ENCODE peak calls at places on chromosomes 3 and 15, in ten cellular contexts. One of them, this sample, is unnamed.

GRCh38 chr15:57340673-57341259 is 35.5 kb upstream of the CGNL1 start:
- DNase-seq in GM13976: peak
- DNase-seq in foreskin fibroblast: peak
- DNase-seq in HepG2: peak
- DNase-seq in GM13977: peak
- DNase-seq in neural progenitor cell: peak
- DNase-seq in gastrocnemius medialis: no peak
- DNase-seq in cardiac muscle cell: peak
- DNase-seq in AG10803: peak
- DNase-seq in cardiac fibroblast: peak
- DNase-seq in this sample: peak

GRCh38 chr3:157856078-157856939 is 249.9 kb downstream of the SHOX2 start:
- DNase-seq in GM13976: no peak
- DNase-seq in foreskin fibroblast: no peak
- DNase-seq in HepG2: no peak
- DNase-seq in GM13977: no peak
- DNase-seq in neural progenitor cell: no peak
- DNase-seq in gastrocnemius medialis: peak
- DNase-seq in cardiac muscle cell: no peak
- DNase-seq in AG10803: no peak
- DNase-seq in cardiac fibroblast: peak
- DNase-seq in this sample: no peak

GRCh38 chr15:78298983-78299301 is 467 bp downstream of the SKIC8 start:
- DNase-seq in GM13976: no peak
- DNase-seq in foreskin fibroblast: no peak
- DNase-seq in HepG2: no peak
- DNase-seq in GM13977: no peak
- DNase-seq in neural progenitor cell: no peak
- DNase-seq in gastrocnemius medialis: no peak
- DNase-seq in cardiac muscle cell: peak
- DNase-seq in AG10803: peak
- DNase-seq in cardiac fibroblast: peak
- DNase-seq in this sample: no peak

GRCh38 chr3:52403955-52404354 is 40.9 kb downstream of the SEMA3G start:
- DNase-seq in GM13976: no peak
- DNase-seq in foreskin fibroblast: no peak
- DNase-seq in HepG2: no peak
- DNase-seq in GM13977: no peak
- DNase-seq in neural progenitor cell: no peak
- DNase-seq in gastrocnemius medialis: no peak
- DNase-seq in cardiac muscle cell: no peak
- DNase-seq in AG10803: no peak
- DNase-seq in cardiac fibroblast: no peak
- DNase-seq in this sample: no peak

GRCh38 chr3:193982258-193982659 is 153.7 kb upstream of the HES1 start:
- DNase-seq in GM13976: no peak
- DNase-seq in foreskin fibroblast: peak
- DNase-seq in HepG2: no peak
- DNase-seq in GM13977: no peak
- DNase-seq in neural progenitor cell: no peak
- DNase-seq in gastrocnemius medialis: peak
- DNase-seq in cardiac muscle cell: peak
- DNase-seq in AG10803: peak
- DNase-seq in cardiac fibroblast: peak
- DNase-seq in this sample: peak

GRCh38 chr15:63203451-63204090 is 14.2 kb downstream of the RAB8B start:
- DNase-seq in GM13976: no peak
- DNase-seq in foreskin fibroblast: no peak
- DNase-seq in HepG2: no peak
- DNase-seq in GM13977: no peak
- DNase-seq in neural progenitor cell: no peak
- DNase-seq in gastrocnemius medialis: no peak
- DNase-seq in cardiac muscle cell: no peak
- DNase-seq in AG10803: no peak
- DNase-seq in cardiac fibroblast: peak
- DNase-seq in this sample: no peak

GRCh38 chr3:132064114-132064513 is 29.3 kb upstream of the CPNE4 start:
- DNase-seq in GM13976: no peak
- DNase-seq in foreskin fibroblast: no peak
- DNase-seq in HepG2: no peak
- DNase-seq in GM13977: no peak
- DNase-seq in neural progenitor cell: peak
- DNase-seq in gastrocnemius medialis: no peak
- DNase-seq in cardiac muscle cell: no peak
- DNase-seq in AG10803: no peak
- DNase-seq in cardiac fibroblast: no peak
- DNase-seq in this sample: no peak

GRCh38 chr3:124557433-124558232 is 172.6 kb upstream of the UMPS start:
- DNase-seq in GM13976: no peak
- DNase-seq in foreskin fibroblast: peak
- DNase-seq in HepG2: no peak
- DNase-seq in GM13977: no peak
- DNase-seq in neural progenitor cell: no peak
- DNase-seq in gastrocnemius medialis: no peak
- DNase-seq in cardiac muscle cell: peak
- DNase-seq in AG10803: peak
- DNase-seq in cardiac fibroblast: peak
- DNase-seq in this sample: no peak

GRCh38 chr3:195221876-195222617 is 48.9 kb downstream of the XXYLT1 start:
- DNase-seq in GM13976: no peak
- DNase-seq in foreskin fibroblast: no peak
- DNase-seq in HepG2: no peak
- DNase-seq in GM13977: no peak
- DNase-seq in neural progenitor cell: no peak
- DNase-seq in gastrocnemius medialis: no peak
- DNase-seq in cardiac muscle cell: no peak
- DNase-seq in AG10803: no peak
- DNase-seq in cardiac fibroblast: no peak
- DNase-seq in this sample: no peak

GRCh38 chr15:59138243-59138642 is 33.3 kb downstream of the CCNB2 start:
- DNase-seq in GM13976: peak
- DNase-seq in foreskin fibroblast: no peak
- DNase-seq in HepG2: peak
- DNase-seq in GM13977: peak
- DNase-seq in neural progenitor cell: peak
- DNase-seq in gastrocnemius medialis: no peak
- DNase-seq in cardiac muscle cell: peak
- DNase-seq in AG10803: peak
- DNase-seq in cardiac fibroblast: peak
- DNase-seq in this sample: peak

GRCh38 chr3:78893161-78893560 is 874.6 kb downstream of the ROBO1 start:
- DNase-seq in GM13976: no peak
- DNase-seq in foreskin fibroblast: no peak
- DNase-seq in HepG2: no peak
- DNase-seq in GM13977: no peak
- DNase-seq in neural progenitor cell: no peak
- DNase-seq in gastrocnemius medialis: no peak
- DNase-seq in cardiac muscle cell: no peak
- DNase-seq in AG10803: no peak
- DNase-seq in cardiac fibroblast: no peak
- DNase-seq in this sample: no peak

GRCh38 chr15:67161881-67162280 is 92.6 kb downstream of the AAGAB start:
- DNase-seq in GM13976: no peak
- DNase-seq in foreskin fibroblast: no peak
- DNase-seq in HepG2: no peak
- DNase-seq in GM13977: no peak
- DNase-seq in neural progenitor cell: no peak
- DNase-seq in gastrocnemius medialis: no peak
- DNase-seq in cardiac muscle cell: no peak
- DNase-seq in AG10803: no peak
- DNase-seq in cardiac fibroblast: peak
- DNase-seq in this sample: no peak

GRCh38 chr15:71440479-71441071 is 325.3 kb downstream of the THSD4 start:
- DNase-seq in GM13976: peak
- DNase-seq in foreskin fibroblast: peak
- DNase-seq in HepG2: peak
- DNase-seq in GM13977: peak
- DNase-seq in neural progenitor cell: peak
- DNase-seq in gastrocnemius medialis: no peak
- DNase-seq in cardiac muscle cell: peak
- DNase-seq in AG10803: peak
- DNase-seq in cardiac fibroblast: peak
- DNase-seq in this sample: no peak

GRCh38 chr3:127217594-127218456 is 24.9 kb downstream of the PRR23E start:
- DNase-seq in GM13976: peak
- DNase-seq in foreskin fibroblast: peak
- DNase-seq in HepG2: no peak
- DNase-seq in GM13977: peak
- DNase-seq in neural progenitor cell: no peak
- DNase-seq in gastrocnemius medialis: no peak
- DNase-seq in cardiac muscle cell: peak
- DNase-seq in AG10803: peak
- DNase-seq in cardiac fibroblast: peak
- DNase-seq in this sample: no peak

GRCh38 chr3:84961492-84962255 is 2.9 kb downstream of the CADM2 start:
- DNase-seq in GM13976: no peak
- DNase-seq in foreskin fibroblast: no peak
- DNase-seq in HepG2: no peak
- DNase-seq in GM13977: no peak
- DNase-seq in neural progenitor cell: peak
- DNase-seq in gastrocnemius medialis: no peak
- DNase-seq in cardiac muscle cell: no peak
- DNase-seq in AG10803: no peak
- DNase-seq in cardiac fibroblast: no peak
- DNase-seq in this sample: no peak

GRCh38 chr3:84959470-84960380 is 936 bp downstream of the CADM2 start:
- DNase-seq in GM13976: no peak
- DNase-seq in foreskin fibroblast: no peak
- DNase-seq in HepG2: no peak
- DNase-seq in GM13977: no peak
- DNase-seq in neural progenitor cell: peak
- DNase-seq in gastrocnemius medialis: no peak
- DNase-seq in cardiac muscle cell: no peak
- DNase-seq in AG10803: no peak
- DNase-seq in cardiac fibroblast: no peak
- DNase-seq in this sample: no peak

GRCh38 chr3:84960581-84960980 is 1.8 kb downstream of the CADM2 start:
- DNase-seq in GM13976: no peak
- DNase-seq in foreskin fibroblast: no peak
- DNase-seq in HepG2: no peak
- DNase-seq in GM13977: no peak
- DNase-seq in neural progenitor cell: peak
- DNase-seq in gastrocnemius medialis: no peak
- DNase-seq in cardiac muscle cell: no peak
- DNase-seq in AG10803: no peak
- DNase-seq in cardiac fibroblast: no peak
- DNase-seq in this sample: no peak

GRCh38 chr3:84960994-84961393 is 2.2 kb downstream of the CADM2 start:
- DNase-seq in GM13976: no peak
- DNase-seq in foreskin fibroblast: no peak
- DNase-seq in HepG2: no peak
- DNase-seq in GM13977: no peak
- DNase-seq in neural progenitor cell: peak
- DNase-seq in gastrocnemius medialis: no peak
- DNase-seq in cardiac muscle cell: no peak
- DNase-seq in AG10803: no peak
- DNase-seq in cardiac fibroblast: no peak
- DNase-seq in this sample: no peak

GRCh38 chr3:84958495-84959469 is at the start of gene CADM2:
- DNase-seq in GM13976: peak
- DNase-seq in foreskin fibroblast: peak
- DNase-seq in HepG2: peak
- DNase-seq in GM13977: peak
- DNase-seq in neural progenitor cell: peak
- DNase-seq in gastrocnemius medialis: peak
- DNase-seq in cardiac muscle cell: peak
- DNase-seq in AG10803: peak
- DNase-seq in cardiac fibroblast: peak
- DNase-seq in this sample: peak
- TF ChIP-seq CTCF in GM13976: no peak
- TF ChIP-seq CTCF in foreskin fibroblast: no peak
- TF ChIP-seq CTCF in HepG2: peak
- TF ChIP-seq CTCF in GM13977: peak
- TF ChIP-seq CTCF in neural progenitor cell: peak
- TF ChIP-seq CTCF in gastrocnemius medialis: no peak
- TF ChIP-seq CTCF in cardiac muscle cell: no peak
- TF ChIP-seq CTCF in AG10803: peak
- TF ChIP-seq CTCF in cardiac fibroblast: peak
- TF ChIP-seq CTCF in this sample: peak

DNA sequence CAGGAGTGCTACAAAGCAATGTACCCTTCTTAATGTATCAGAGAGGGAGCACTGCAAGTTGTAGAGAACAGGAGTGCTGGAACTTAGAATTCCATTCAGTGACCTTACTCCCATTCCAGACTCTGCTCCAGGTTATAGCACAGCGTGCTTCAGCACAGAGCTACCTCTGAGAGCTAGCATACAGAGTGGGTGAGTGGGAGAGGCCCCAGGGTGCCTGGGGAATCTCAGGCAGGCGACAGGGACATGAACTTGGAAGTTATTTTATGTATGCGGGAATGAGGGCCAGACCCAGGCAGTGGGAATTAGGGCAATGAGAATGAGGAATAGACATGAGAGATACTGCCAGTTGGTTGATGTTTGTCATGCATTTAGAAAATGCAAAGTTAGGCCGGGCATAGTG is 3.7 kb upstream of the KNG1 start:
- DNase-seq in GM13976: no peak
- DNase-seq in foreskin fibroblast: no peak
- DNase-seq in HepG2: no peak
- DNase-seq in GM13977: no peak
- DNase-seq in neural progenitor cell: no peak
- DNase-seq in gastrocnemius medialis: no peak
- DNase-seq in cardiac muscle cell: no peak
- DNase-seq in AG10803: no peak
- DNase-seq in cardiac fibroblast: no peak
- DNase-seq in this sample: no peak
- TF ChIP-seq CTCF in GM13976: no peak
- TF ChIP-seq CTCF in foreskin fibroblast: no peak
- TF ChIP-seq CTCF in HepG2: no peak
- TF ChIP-seq CTCF in GM13977: no peak
- TF ChIP-seq CTCF in neural progenitor cell: no peak
- TF ChIP-seq CTCF in gastrocnemius medialis: no peak
- TF ChIP-seq CTCF in cardiac muscle cell: no peak
- TF ChIP-seq CTCF in AG10803: no peak
- TF ChIP-seq CTCF in cardiac fibroblast: no peak
- TF ChIP-seq CTCF in this sample: no peak

GRCh38 chr3:165206454-165207266 is 10.5 kb upstream of the SLITRK3 start:
- DNase-seq in GM13976: peak
- DNase-seq in foreskin fibroblast: peak
- DNase-seq in HepG2: peak
- DNase-seq in GM13977: peak
- DNase-seq in neural progenitor cell: peak
- DNase-seq in gastrocnemius medialis: peak
- DNase-seq in cardiac muscle cell: peak
- DNase-seq in AG10803: peak
- DNase-seq in cardiac fibroblast: peak
- DNase-seq in this sample: peak
- TF ChIP-seq CTCF in GM13976: peak
- TF ChIP-seq CTCF in foreskin fibroblast: peak
- TF ChIP-seq CTCF in HepG2: peak
- TF ChIP-seq CTCF in GM13977: peak
- TF ChIP-seq CTCF in neural progenitor cell: peak
- TF ChIP-seq CTCF in gastrocnemius medialis: peak
- TF ChIP-seq CTCF in cardiac muscle cell: peak
- TF ChIP-seq CTCF in AG10803: peak
- TF ChIP-seq CTCF in cardiac fibroblast: peak
- TF ChIP-seq CTCF in this sample: peak

DNA sequence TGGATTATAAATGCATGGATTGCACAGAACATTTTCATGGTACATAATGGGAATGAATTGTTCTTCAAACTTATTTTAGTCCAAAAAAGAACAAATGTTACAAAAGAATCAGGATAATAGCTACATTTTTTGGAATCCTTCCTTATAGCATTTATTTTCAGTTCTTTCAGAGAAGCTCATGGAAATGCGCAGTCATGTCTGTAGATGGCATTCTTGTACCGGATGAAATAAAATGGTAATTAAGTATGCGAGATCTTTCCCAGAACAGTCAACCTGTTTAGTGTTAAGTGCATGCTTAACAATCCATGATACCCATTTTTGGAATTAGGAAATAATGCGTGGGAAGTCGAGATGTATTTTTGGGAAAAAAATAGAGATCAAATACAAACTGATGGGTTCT is 38.2 kb upstream of the GOLGA8B start:
- DNase-seq in GM13976: peak
- DNase-seq in foreskin fibroblast: peak
- DNase-seq in HepG2: peak
- DNase-seq in GM13977: no peak
- DNase-seq in neural progenitor cell: no peak
- DNase-seq in gastrocnemius medialis: no peak
- DNase-seq in cardiac muscle cell: peak
- DNase-seq in AG10803: peak
- DNase-seq in cardiac fibroblast: peak
- DNase-seq in this sample: no peak
- TF ChIP-seq CTCF in GM13976: peak
- TF ChIP-seq CTCF in foreskin fibroblast: peak
- TF ChIP-seq CTCF in HepG2: no peak
- TF ChIP-seq CTCF in GM13977: peak
- TF ChIP-seq CTCF in neural progenitor cell: peak
- TF ChIP-seq CTCF in gastrocnemius medialis: no peak
- TF ChIP-seq CTCF in cardiac muscle cell: no peak
- TF ChIP-seq CTCF in AG10803: peak
- TF ChIP-seq CTCF in cardiac fibroblast: peak
- TF ChIP-seq CTCF in this sample: no peak